ENCODE peak calls at places on chromosomes 16 and 17, in six cellular contexts. R, G, C, X, L and J are unnamed samples.
A peak's percentile ranks its signal among the peaks of the same experiment; 100 is the strongest.

GRCh38 chr16:67542464-67542863 is 13.8 kb downstream of the RIPOR1 start:
- DNase-seq in G (peak; percentile 87), X (peak; percentile 55), R (no peak), C (no peak), L (peak; percentile 30), J (peak; percentile 80)

GRCh38 chr16:53844796-53845195 is 140.8 kb downstream of the FTO start:
- DNase-seq in C (no peak), L (no peak), G (no peak), X (no peak), R (no peak), J (no peak)

GRCh38 chr16:2516391-2517240 is 2.9 kb downstream of the ATP6V0C start:
- DNase-seq in L (peak; percentile 39), C (no peak), X (no peak), R (no peak), G (peak; percentile 88), J (no peak)

GRCh38 chr16:3698941-3699340 is 18.4 kb downstream of the TRAP1 start:
- DNase-seq in L (no peak), G (no peak), X (no peak), C (no peak), R (no peak), J (no peak)

GRCh38 chr17:72974605-72975232 is 117.8 kb downstream of the SLC39A11 start:
- DNase-seq in G (no peak), R (no peak), C (no peak), L (no peak), X (peak; percentile 43), J (peak; percentile 71)

GRCh38 chr17:29148257-29148789 is 31.9 kb downstream of the MYO18A start:
- DNase-seq in G (no peak), C (no peak), R (no peak), X (no peak), L (no peak), J (no peak)

GRCh38 chr17:47276868-47277267 is 23.2 kb downstream of the ITGB3 start:
- DNase-seq in X (peak; percentile 58), R (peak; percentile 77), C (no peak), G (no peak), L (peak; percentile 68), J (no peak)

GRCh38 chr17:36792849-36793248 is 144.4 kb upstream of the LHX1 start:
- DNase-seq in G (no peak), L (no peak), C (no peak), R (no peak), X (no peak), J (no peak)

GRCh38 chr16:56102159-56102798 is 89.0 kb upstream of the GNAO1 start:
- DNase-seq in C (no peak), G (no peak), X (peak; percentile 12), R (peak; percentile 49), L (peak; percentile 26), J (no peak)

GRCh38 chr16:1950559-1950958 is 3.9 kb downstream of the RPL3L start:
- DNase-seq in X (no peak), L (no peak), G (no peak), C (no peak), R (no peak), J (no peak)

GRCh38 chr17:66855204-66855603 is 20.3 kb downstream of the CACNG5 start:
- DNase-seq in C (no peak), X (no peak), L (no peak), G (no peak), R (no peak), J (no peak)

GRCh38 chr17:45785373-45786193 is 1.5 kb downstream of the CRHR1 start:
- DNase-seq in R (no peak), C (no peak), X (no peak), G (no peak), L (no peak), J (no peak)

GRCh38 chr16:17567455-17567854 is 96.7 kb upstream of the XYLT1 start:
- DNase-seq in R (no peak), C (no peak), G (no peak), L (no peak), X (no peak), J (no peak)

GRCh38 chr17:32323784-32324590 is 18.0 kb downstream of the C17orf75 start:
- DNase-seq in G (peak; percentile 56), C (no peak), X (peak; percentile 31), L (no peak), R (no peak), J (peak; percentile 50)

GRCh38 chr16:80012586-80012985 is 412.0 kb upstream of the MAF start:
- DNase-seq in X (no peak), C (no peak), G (no peak), L (no peak), R (no peak), J (no peak)

GRCh38 chr17:75875182-75875939 is 3.0 kb downstream of the TRIM47 start:
- DNase-seq in L (no peak), R (peak; percentile 68), C (no peak), G (no peak), X (peak; percentile 59), J (no peak)

GRCh38 chr17:74467221-74467951 is 952 bp downstream of the CD300A start:
- DNase-seq in L (no peak), X (peak; percentile 53), R (no peak), C (peak; percentile 95), G (no peak), J (no peak)

DNA sequence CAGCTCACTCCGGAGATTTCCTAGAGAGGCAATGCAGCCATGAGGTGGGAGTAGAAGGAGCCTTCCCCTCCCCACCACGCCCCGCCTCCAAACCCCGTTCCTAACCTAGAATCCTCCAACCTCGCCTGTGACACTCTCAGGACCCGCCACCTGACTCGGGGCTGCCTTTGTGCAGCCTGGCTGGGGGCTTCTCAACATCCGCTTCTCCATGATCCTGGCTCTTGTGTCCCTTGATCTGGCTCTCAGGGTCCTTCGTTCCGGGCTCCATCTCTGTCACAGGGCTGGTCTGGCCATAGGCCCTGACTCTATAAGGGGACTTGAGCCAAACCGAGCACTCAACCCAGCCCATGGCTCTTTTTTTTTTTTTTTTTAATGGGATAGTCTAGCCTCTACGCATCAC is 24.3 kb downstream of the CDRT15 start:
- DNase-seq in R (no peak), X (no peak), C (no peak), G (no peak), L (no peak), J (no peak)
- H3K4me3 ChIP-seq in R (no peak overlapping the region), X (no peak overlapping the region), C (no peak overlapping the region), G (no peak overlapping the region), L (no peak overlapping the region), J (no peak overlapping the region)

GRCh38 chr16:8904018-8904430 is 21.9 kb downstream of the LITAFD start:
- DNase-seq in X (no peak), C (no peak), G (no peak), R (no peak), L (no peak), J (no peak)

GRCh38 chr16:8905795-8906591 is 23.8 kb downstream of the LITAFD start:
- DNase-seq in C (no peak), G (no peak), L (no peak), X (no peak), R (no peak), J (no peak)

GRCh38 chr16:8903004-8903403 is 20.9 kb downstream of the LITAFD start:
- DNase-seq in R (no peak), G (no peak), L (no peak), C (no peak), X (no peak), J (no peak)

GRCh38 chr16:8907096-8907495 is 24.9 kb downstream of the LITAFD start:
- DNase-seq in G (no peak), R (no peak), X (no peak), L (no peak), C (no peak), J (no peak)

DNA sequence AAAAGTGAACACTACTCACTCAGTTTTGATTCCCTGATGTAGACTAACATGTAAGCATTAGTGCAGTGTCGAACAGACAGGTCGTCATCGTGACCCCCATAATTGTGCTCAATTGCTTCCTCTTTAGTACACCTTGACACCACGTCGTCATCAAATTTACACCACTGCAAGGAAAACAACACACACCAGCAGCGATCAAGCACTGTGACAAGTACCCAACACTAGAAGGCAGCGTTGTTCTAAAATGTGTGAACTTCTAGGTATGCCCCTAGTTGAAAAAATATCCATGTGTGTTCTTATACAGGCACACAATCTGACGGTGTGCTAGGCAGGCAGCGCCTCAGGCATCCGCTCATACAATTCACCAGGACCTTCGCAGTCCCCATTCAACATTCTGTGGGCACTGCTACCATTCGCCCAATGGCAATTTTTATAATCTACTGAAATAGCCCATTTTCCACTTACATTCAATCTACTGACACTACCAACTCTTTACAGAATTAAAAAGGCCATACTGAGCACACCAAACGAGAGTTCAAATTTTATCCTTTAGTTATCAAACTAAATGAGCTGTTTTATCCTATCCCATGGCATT is 23.1 kb downstream of the LITAFD start:
- DNase-seq in G (no peak), R (no peak), X (no peak), L (no peak), C (no peak), J (no peak)
- TF ChIP-seq CTCF in G (no peak), R (no peak), X (peak; percentile 15), L (no peak), C (peak; percentile 67), J (peak; percentile 57)

DNA sequence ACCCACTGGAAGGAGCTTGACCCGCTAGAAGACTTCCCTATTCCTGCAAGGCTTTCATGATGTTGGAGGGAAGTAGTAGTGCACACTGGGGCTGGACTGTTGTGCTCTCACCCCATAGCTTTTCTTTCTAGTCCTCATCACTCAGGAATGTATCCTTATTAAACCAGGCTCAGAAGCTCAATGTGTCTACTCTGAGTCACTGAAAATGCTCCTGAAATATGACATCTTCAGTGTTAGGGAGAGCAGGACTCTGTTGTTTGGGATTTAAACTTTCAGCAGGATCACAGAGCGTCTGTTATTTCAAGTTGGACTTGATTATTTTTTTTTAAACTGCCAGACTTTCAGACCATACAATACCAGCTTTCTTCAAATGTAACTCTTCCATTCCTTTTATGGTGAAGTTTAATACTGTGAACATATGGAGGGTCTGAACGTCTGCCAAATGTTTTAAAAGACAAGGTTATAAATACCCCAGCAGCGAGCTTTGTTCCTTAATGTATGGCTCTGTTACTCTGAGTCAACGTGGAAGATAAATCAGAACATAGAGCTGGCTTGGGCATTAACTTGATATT is 257.5 kb downstream of the CDH11 start:
- DNase-seq in X (no peak), G (no peak), L (no peak), R (no peak), C (no peak), J (no peak)
- H3K4me3 ChIP-seq in X (no peak overlapping the region), G (no peak overlapping the region), L (no peak overlapping the region), R (no peak overlapping the region), C (no peak overlapping the region), J (no peak overlapping the region)

GRCh38 chr17:39252788-39253460 is 27.2 kb upstream of the STAC2 start:
- DNase-seq in C (no peak), G (peak; percentile 33), X (no peak), L (no peak), R (no peak), J (no peak)
- TF ChIP-seq CTCF in C (no peak), G (no peak), X (no peak), L (no peak), R (no peak), J (no peak)

GRCh38 chr16:73060216-73060615 is 12.3 kb upstream of the ZFHX3 start:
- DNase-seq in G (no peak), C (no peak), L (no peak), X (no peak), R (no peak), J (peak; percentile 3)
- H3K4me3 ChIP-seq in G (no peak overlapping the region), C (no peak overlapping the region), L (no peak overlapping the region), X (no peak overlapping the region), R (peak overlapping the region; percentile 88), J (no peak overlapping the region)